ENCODE peak calls at places on chromosomes 2 and 18, in six cellular contexts. T is GM12878, V is A549, E is K562, X is endothelial cell of umbilical vein, N is HepG2. I is an unnamed sample.
A peak's percentile ranks its signal among the peaks of the same experiment; 100 is the strongest.

GRCh38 chr2:62814132-62814531 is 108.6 kb downstream of the EHBP1 start:
- DNase-seq in X (no peak), T (no peak), V (peak; percentile 60), E (peak; percentile 12), N (no peak), I (peak; percentile 15)

GRCh38 chr2:27721335-27721734 is 50.2 kb upstream of the MRPL33 start:
- DNase-seq in V (peak; percentile 84), T (no peak), N (peak; percentile 59), E (no peak), X (no peak), I (no peak)

GRCh38 chr2:72334806-72335205 is 187.1 kb upstream of the CYP26B1 start:
- DNase-seq in X (no peak), N (no peak), V (no peak), T (no peak), E (no peak), I (no peak)

GRCh38 chr2:85235281-85235680 is 92.5 kb downstream of the TGOLN2 start:
- DNase-seq in T (no peak), V (no peak), X (no peak), N (no peak), E (no peak), I (no peak)

GRCh38 chr2:143934170-143934912 is 585.6 kb downstream of the ZEB2 start:
- DNase-seq in E (no peak), N (no peak), V (no peak), X (no peak), T (no peak), I (no peak)

GRCh38 chr18:47679864-47680263 is 250.6 kb downstream of the SMAD2 start:
- DNase-seq in E (no peak), N (no peak), V (no peak), X (no peak), T (peak; percentile 72), I (no peak)

GRCh38 chr2:232328038-232328435 is 50.5 kb upstream of the ALPP start:
- DNase-seq in N (no peak), X (no peak), T (peak; percentile 43), E (no peak), V (no peak), I (no peak)

GRCh38 chr18:68960355-68960754 is 162.5 kb downstream of the CCDC102B start:
- DNase-seq in N (no peak), X (no peak), E (no peak), T (no peak), V (no peak), I (no peak)

GRCh38 chr18:32920796-32921787 is 148.3 kb upstream of the KLHL14 start:
- DNase-seq in T (no peak), E (no peak), X (peak; percentile 89), V (peak; percentile 42), N (peak; percentile 70), I (peak; percentile 88)

GRCh38 chr2:241567776-241568175 is 9.2 kb downstream of the BOK start:
- DNase-seq in V (no peak), E (no peak), X (no peak), N (no peak), T (no peak), I (no peak)

GRCh38 chr2:61705625-61706024 is 148.2 kb downstream of the FAM161A start:
- DNase-seq in E (no peak), T (no peak), N (no peak), V (no peak), X (no peak), I (no peak)

GRCh38 chr2:23292024-23292423 is 93.0 kb upstream of the KLHL29 start:
- DNase-seq in V (peak; percentile 11), T (no peak), N (no peak), E (peak; percentile 8), X (no peak), I (peak; percentile 16)

GRCh38 chr2:240390091-240391073 is 45.1 kb upstream of the GPC1 start:
- DNase-seq in N (no peak), X (no peak), T (no peak), E (no peak), V (no peak), I (peak; percentile 23)

GRCh38 chr2:215002500-215002899 is 135.9 kb downstream of the ABCA12 start:
- DNase-seq in T (no peak), N (peak; percentile 39), V (peak; percentile 51), X (peak; percentile 33), E (peak; percentile 32), I (peak; percentile 61)

GRCh38 chr2:216736326-216736725 is 41.0 kb upstream of the IGFBP5 start:
- DNase-seq in X (no peak), V (no peak), E (no peak), T (no peak), N (no peak), I (no peak)

GRCh38 chr2:55809875-55810620 is 113.5 kb downstream of the EFEMP1 start:
- DNase-seq in T (no peak), V (peak; percentile 73), E (no peak), N (no peak), X (no peak), I (no peak)

GRCh38 chr2:53508667-53509066 is 258.9 kb upstream of the CHAC2 start:
- DNase-seq in E (no peak), V (peak; percentile 13), N (no peak), T (no peak), X (no peak), I (peak; percentile 36)

GRCh38 chr2:45698538-45698937 is 47.1 kb downstream of the PRKCE start:
- DNase-seq in E (no peak), V (no peak), T (no peak), N (no peak), X (no peak), I (no peak)

GRCh38 chr2:101515512-101515911 is 40.6 kb upstream of the RFX8 start:
- DNase-seq in T (no peak), X (peak; percentile 65), V (no peak), N (no peak), E (no peak), I (no peak)

GRCh38 chr18:75132931-75133525 is 75.9 kb downstream of the PTGR3 start:
- DNase-seq in E (no peak), N (no peak), X (no peak), T (no peak), V (no peak), I (no peak)

GRCh38 chr2:43082111-43082877 is 144.1 kb downstream of the ZFP36L2 start:
- DNase-seq in V (peak; percentile 76), T (no peak), E (no peak), X (peak; percentile 43), N (no peak), I (peak; percentile 22)

GRCh38 chr2:158967731-158968395 is 577 bp upstream of the TANC1 start:
- DNase-seq in X (peak; percentile 48), N (no peak), T (no peak), E (no peak), V (peak; percentile 52), I (no peak)

GRCh38 chr2:196546151-196546919 is 93.2 kb upstream of the CCDC150 start:
- DNase-seq in X (no peak), E (no peak), V (no peak), T (no peak), N (no peak), I (no peak)

GRCh38 chr2:216603010-216603883 is 30.0 kb upstream of the IGFBP2 start:
- DNase-seq in X (no peak), V (no peak), N (no peak), T (no peak), E (no peak), I (peak; percentile 63)

GRCh38 chr2:173264603-173265366 is 89.9 kb upstream of the CDCA7 start:
- DNase-seq in T (peak; percentile 55), X (no peak), V (no peak), N (no peak), E (peak; percentile 21), I (peak; percentile 93)

GRCh38 chr18:61556862-61557261 is 223.6 kb downstream of the CDH20 start:
- DNase-seq in T (no peak), V (no peak), X (no peak), E (no peak), N (no peak), I (no peak)

DNA sequence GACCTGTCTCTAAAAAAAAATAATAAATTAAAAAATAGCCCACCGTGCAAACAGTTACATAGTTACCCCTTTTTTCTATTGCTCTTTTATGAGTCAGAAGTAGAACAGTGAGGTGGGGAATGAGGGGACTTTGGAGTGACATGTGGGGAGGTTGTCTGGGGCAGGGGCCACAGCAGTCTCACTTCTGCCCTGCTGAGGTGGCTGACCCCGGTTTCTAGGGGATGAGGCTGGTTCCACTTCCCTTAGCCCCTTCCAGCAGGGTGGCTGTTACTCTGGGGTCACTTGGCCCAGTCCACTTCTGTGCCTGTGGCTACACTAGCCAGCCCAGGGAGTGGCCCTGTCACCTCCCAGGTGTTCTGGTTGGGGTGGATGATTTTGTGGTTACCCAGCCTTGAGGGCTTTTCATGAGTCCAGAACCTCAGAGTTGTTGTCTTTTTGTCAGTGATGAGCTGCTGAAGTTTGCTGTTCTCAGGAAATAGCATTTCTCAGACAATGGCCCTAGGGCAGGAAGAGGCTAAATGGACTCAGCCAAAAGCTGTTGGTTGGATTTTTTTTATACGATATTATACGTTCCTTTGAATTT is 28.0 kb upstream of the SCLY start:
- DNase-seq in V (no peak), E (no peak), X (no peak), N (no peak), T (no peak), I (no peak)
- H3K4me3 ChIP-seq in V (no peak overlapping the region), E (no peak overlapping the region), X (no peak overlapping the region), N (no peak overlapping the region), T (no peak overlapping the region), I (no peak overlapping the region)

GRCh38 chr2:220782609-220783113 is 789.4 kb downstream of the EPHA4 start:
- DNase-seq in E (no peak), X (no peak), N (no peak), T (no peak), V (no peak), I (no peak)

GRCh38 chr2:220775856-220776467 is 796.1 kb downstream of the EPHA4 start:
- DNase-seq in T (no peak), X (no peak), E (no peak), V (no peak), N (no peak), I (no peak)

GRCh38 chr2:220781622-220782241 is 790.4 kb downstream of the EPHA4 start:
- DNase-seq in T (no peak), X (no peak), N (no peak), E (no peak), V (no peak), I (no peak)

GRCh38 chr2:220783651-220784050 is 788.5 kb downstream of the EPHA4 start:
- DNase-seq in V (no peak), E (no peak), X (no peak), T (no peak), N (no peak), I (no peak)

GRCh38 chr2:220779918-220780317 is 792.2 kb downstream of the EPHA4 start:
- DNase-seq in V (peak; percentile 16), E (no peak), N (no peak), X (no peak), T (no peak), I (no peak)
- TF ChIP-seq MAX in V (no peak), E (no peak), N (no peak), X (no peak), T (no peak), I (no peak)

DNA sequence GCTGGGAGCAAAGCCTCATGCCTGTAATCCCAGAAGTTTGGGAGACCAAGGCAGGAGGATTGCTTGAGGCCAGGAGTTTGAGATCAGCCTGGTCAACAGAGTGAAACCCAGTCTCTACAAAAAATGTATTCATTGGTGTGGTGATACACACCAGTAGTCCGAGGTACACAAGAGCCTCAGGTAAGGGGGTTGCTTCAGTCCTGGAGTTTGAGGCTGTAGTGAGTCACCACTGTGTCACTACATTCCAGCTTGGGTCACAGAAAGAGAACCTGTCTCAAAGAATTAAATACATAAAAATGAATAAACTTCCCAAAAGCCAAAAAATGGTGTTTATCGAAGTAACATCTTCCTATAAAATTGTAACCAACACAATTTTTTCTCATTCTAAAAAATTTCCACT is 568.1 kb upstream of the LINC00305 start:
- DNase-seq in T (no peak), V (no peak), X (no peak), N (no peak), E (no peak), I (no peak)
- TF ChIP-seq MYC in T (no peak), V (no peak), X (no peak), N (no peak), E (no peak), I (no peak)

GRCh38 chr2:223997938-223998337 is 40.7 kb downstream of the MRPL44 start:
- DNase-seq in V (no peak), N (peak; percentile 83), T (no peak), E (no peak), X (no peak), I (no peak)
- H3K4me3 ChIP-seq in V (no peak overlapping the region), N (no peak overlapping the region), T (no peak overlapping the region), E (no peak overlapping the region), X (no peak overlapping the region), I (no peak overlapping the region)

I was measured in NB4.